ENCODE peak calls at places on chromosomes 3 and 15, in six cellular contexts. One of them, this sample, is unnamed.

GRCh38 chr3:153232737-153233330 is 70.8 kb downstream of the RAP2B start:
- DNase-seq in ACHN: no peak
- DNase-seq in lower lobe of right lung: no peak
- DNase-seq in NCI-H1092: no peak
- DNase-seq in pulmonary artery endothelial cell: no peak
- DNase-seq in nephron progenitor cell: no peak
- DNase-seq in this sample: no peak

GRCh38 chr15:55389276-55389631 is 18.9 kb downstream of the CCPG1 start:
- DNase-seq in ACHN: peak
- DNase-seq in lower lobe of right lung: no peak
- DNase-seq in NCI-H1092: no peak
- DNase-seq in pulmonary artery endothelial cell: no peak
- DNase-seq in nephron progenitor cell: no peak
- DNase-seq in this sample: no peak

GRCh38 chr3:64445318-64446300 is 220.3 kb upstream of the PRICKLE2 start:
- DNase-seq in ACHN: peak
- DNase-seq in lower lobe of right lung: peak
- DNase-seq in NCI-H1092: no peak
- DNase-seq in pulmonary artery endothelial cell: no peak
- DNase-seq in nephron progenitor cell: peak
- DNase-seq in this sample: peak

GRCh38 chr3:156513619-156514018 is 41.3 kb downstream of the SSR3 start:
- DNase-seq in ACHN: no peak
- DNase-seq in lower lobe of right lung: no peak
- DNase-seq in NCI-H1092: no peak
- DNase-seq in pulmonary artery endothelial cell: no peak
- DNase-seq in nephron progenitor cell: no peak
- DNase-seq in this sample: no peak

GRCh38 chr3:46675843-46676567 is 17.5 kb downstream of the ALS2CL start:
- DNase-seq in ACHN: peak
- DNase-seq in lower lobe of right lung: peak
- DNase-seq in NCI-H1092: no peak
- DNase-seq in pulmonary artery endothelial cell: no peak
- DNase-seq in nephron progenitor cell: peak
- DNase-seq in this sample: no peak

GRCh38 chr3:9349321-9350117 is 13.3 kb upstream of the THUMPD3 start:
- DNase-seq in ACHN: peak
- DNase-seq in lower lobe of right lung: no peak
- DNase-seq in NCI-H1092: no peak
- DNase-seq in pulmonary artery endothelial cell: no peak
- DNase-seq in nephron progenitor cell: no peak
- DNase-seq in this sample: no peak

GRCh38 chr15:80844011-80844732 is 65.0 kb downstream of the CEMIP start:
- DNase-seq in ACHN: peak
- DNase-seq in lower lobe of right lung: no peak
- DNase-seq in NCI-H1092: no peak
- DNase-seq in pulmonary artery endothelial cell: no peak
- DNase-seq in nephron progenitor cell: no peak
- DNase-seq in this sample: no peak

GRCh38 chr3:11132861-11133260 is 21.4 kb upstream of the HRH1 start:
- DNase-seq in ACHN: no peak
- DNase-seq in lower lobe of right lung: no peak
- DNase-seq in NCI-H1092: no peak
- DNase-seq in pulmonary artery endothelial cell: no peak
- DNase-seq in nephron progenitor cell: no peak
- DNase-seq in this sample: no peak

GRCh38 chr3:97821810-97822775 is at the start of gene CRYBG3:
- DNase-seq in ACHN: peak
- DNase-seq in lower lobe of right lung: peak
- DNase-seq in NCI-H1092: peak
- DNase-seq in pulmonary artery endothelial cell: peak
- DNase-seq in nephron progenitor cell: peak
- DNase-seq in this sample: peak

GRCh38 chr15:49875392-49875791 is 243.6 kb downstream of the ATP8B4 start:
- DNase-seq in ACHN: no peak
- DNase-seq in lower lobe of right lung: no peak
- DNase-seq in NCI-H1092: no peak
- DNase-seq in pulmonary artery endothelial cell: no peak
- DNase-seq in nephron progenitor cell: no peak
- DNase-seq in this sample: no peak

GRCh38 chr3:133943639-133944131 is 48.0 kb upstream of the RAB6B start:
- DNase-seq in ACHN: peak
- DNase-seq in lower lobe of right lung: no peak
- DNase-seq in NCI-H1092: no peak
- DNase-seq in pulmonary artery endothelial cell: peak
- DNase-seq in nephron progenitor cell: no peak
- DNase-seq in this sample: no peak

GRCh38 chr3:172685331-172686214 is 25.3 kb downstream of the NCEH1 start:
- DNase-seq in ACHN: no peak
- DNase-seq in lower lobe of right lung: no peak
- DNase-seq in NCI-H1092: no peak
- DNase-seq in pulmonary artery endothelial cell: no peak
- DNase-seq in nephron progenitor cell: no peak
- DNase-seq in this sample: no peak

GRCh38 chr3:123154346-123154985 is 47.3 kb upstream of the SEC22A start:
- DNase-seq in ACHN: no peak
- DNase-seq in lower lobe of right lung: no peak
- DNase-seq in NCI-H1092: no peak
- DNase-seq in pulmonary artery endothelial cell: no peak
- DNase-seq in nephron progenitor cell: no peak
- DNase-seq in this sample: no peak

GRCh38 chr15:73922186-73923151 is 3.8 kb upstream of the LOXL1 start:
- DNase-seq in ACHN: no peak
- DNase-seq in lower lobe of right lung: peak
- DNase-seq in NCI-H1092: peak
- DNase-seq in pulmonary artery endothelial cell: no peak
- DNase-seq in nephron progenitor cell: peak
- DNase-seq in this sample: no peak

GRCh38 chr3:178856804-178857203 is 214.8 kb downstream of the ZMAT3 start:
- DNase-seq in ACHN: no peak
- DNase-seq in lower lobe of right lung: no peak
- DNase-seq in NCI-H1092: no peak
- DNase-seq in pulmonary artery endothelial cell: no peak
- DNase-seq in nephron progenitor cell: no peak
- DNase-seq in this sample: no peak

GRCh38 chr3:38648659-38649499 is 608 bp downstream of the SCN5A start:
- DNase-seq in ACHN: no peak
- DNase-seq in lower lobe of right lung: no peak
- DNase-seq in NCI-H1092: no peak
- DNase-seq in pulmonary artery endothelial cell: no peak
- DNase-seq in nephron progenitor cell: no peak
- DNase-seq in this sample: no peak

GRCh38 chr3:94413721-94414106 is 350.9 kb downstream of the NSUN3 start:
- DNase-seq in ACHN: no peak
- DNase-seq in lower lobe of right lung: no peak
- DNase-seq in NCI-H1092: no peak
- DNase-seq in pulmonary artery endothelial cell: no peak
- DNase-seq in nephron progenitor cell: no peak
- DNase-seq in this sample: no peak

GRCh38 chr15:83219026-83219425 is 11.4 kb upstream of the HDGFL3 start:
- DNase-seq in ACHN: no peak
- DNase-seq in lower lobe of right lung: no peak
- DNase-seq in NCI-H1092: no peak
- DNase-seq in pulmonary artery endothelial cell: no peak
- DNase-seq in nephron progenitor cell: no peak
- DNase-seq in this sample: no peak

GRCh38 chr3:54488297-54488696 is 365.9 kb downstream of the CACNA2D3 start:
- DNase-seq in ACHN: no peak
- DNase-seq in lower lobe of right lung: no peak
- DNase-seq in NCI-H1092: no peak
- DNase-seq in pulmonary artery endothelial cell: no peak
- DNase-seq in nephron progenitor cell: no peak
- DNase-seq in this sample: no peak

GRCh38 chr3:133328373-133328772 is 71.5 kb upstream of the BFSP2 start:
- DNase-seq in ACHN: no peak
- DNase-seq in lower lobe of right lung: no peak
- DNase-seq in NCI-H1092: no peak
- DNase-seq in pulmonary artery endothelial cell: no peak
- DNase-seq in nephron progenitor cell: no peak
- DNase-seq in this sample: no peak

GRCh38 chr3:58609990-58610389 is 32.8 kb upstream of the FAM107A start:
- DNase-seq in ACHN: peak
- DNase-seq in lower lobe of right lung: no peak
- DNase-seq in NCI-H1092: no peak
- DNase-seq in pulmonary artery endothelial cell: no peak
- DNase-seq in nephron progenitor cell: no peak
- DNase-seq in this sample: no peak

GRCh38 chr15:64197425-64197824 is 34.6 kb upstream of the PPIB start:
- DNase-seq in ACHN: no peak
- DNase-seq in lower lobe of right lung: no peak
- DNase-seq in NCI-H1092: no peak
- DNase-seq in pulmonary artery endothelial cell: no peak
- DNase-seq in nephron progenitor cell: no peak
- DNase-seq in this sample: no peak

GRCh38 chr3:88632226-88632625 is 475.2 kb upstream of the EPHA3 start:
- DNase-seq in ACHN: no peak
- DNase-seq in lower lobe of right lung: no peak
- DNase-seq in NCI-H1092: no peak
- DNase-seq in pulmonary artery endothelial cell: no peak
- DNase-seq in nephron progenitor cell: no peak
- DNase-seq in this sample: no peak

GRCh38 chr3:142029052-142029642 is 120.2 kb downstream of the TFDP2 start:
- DNase-seq in ACHN: no peak
- DNase-seq in lower lobe of right lung: no peak
- DNase-seq in NCI-H1092: no peak
- DNase-seq in pulmonary artery endothelial cell: no peak
- DNase-seq in nephron progenitor cell: no peak
- DNase-seq in this sample: no peak

GRCh38 chr3:12462159-12462962 is 21.9 kb upstream of the TSEN2 start:
- DNase-seq in ACHN: no peak
- DNase-seq in lower lobe of right lung: peak
- DNase-seq in NCI-H1092: no peak
- DNase-seq in pulmonary artery endothelial cell: no peak
- DNase-seq in nephron progenitor cell: no peak
- DNase-seq in this sample: no peak

GRCh38 chr3:113712129-113712528 is 15.7 kb upstream of the USF3 start:
- DNase-seq in ACHN: no peak
- DNase-seq in lower lobe of right lung: no peak
- DNase-seq in NCI-H1092: no peak
- DNase-seq in pulmonary artery endothelial cell: no peak
- DNase-seq in nephron progenitor cell: no peak
- DNase-seq in this sample: no peak

GRCh38 chr3:177300039-177300833 is 103.0 kb upstream of the TBL1XR1 start:
- DNase-seq in ACHN: peak
- DNase-seq in lower lobe of right lung: no peak
- DNase-seq in NCI-H1092: peak
- DNase-seq in pulmonary artery endothelial cell: no peak
- DNase-seq in nephron progenitor cell: peak
- DNase-seq in this sample: peak

GRCh38 chr3:132622148-132622547 is 25.1 kb downstream of the ACKR4 start:
- DNase-seq in ACHN: no peak
- DNase-seq in lower lobe of right lung: no peak
- DNase-seq in NCI-H1092: no peak
- DNase-seq in pulmonary artery endothelial cell: peak
- DNase-seq in nephron progenitor cell: no peak
- DNase-seq in this sample: no peak

GRCh38 chr3:183224581-183224980 is 28.5 kb upstream of the B3GNT5 start:
- DNase-seq in ACHN: no peak
- DNase-seq in lower lobe of right lung: no peak
- DNase-seq in NCI-H1092: no peak
- DNase-seq in pulmonary artery endothelial cell: no peak
- DNase-seq in nephron progenitor cell: no peak
- DNase-seq in this sample: no peak

GRCh38 chr3:72510247-72510646 is 338.0 kb downstream of the SHQ1 start:
- DNase-seq in ACHN: no peak
- DNase-seq in lower lobe of right lung: no peak
- DNase-seq in NCI-H1092: no peak
- DNase-seq in pulmonary artery endothelial cell: no peak
- DNase-seq in nephron progenitor cell: no peak
- DNase-seq in this sample: no peak

GRCh38 chr3:172153335-172153861 is 114.0 kb downstream of the FNDC3B start:
- DNase-seq in ACHN: peak
- DNase-seq in lower lobe of right lung: peak
- DNase-seq in NCI-H1092: no peak
- DNase-seq in pulmonary artery endothelial cell: peak
- DNase-seq in nephron progenitor cell: peak
- DNase-seq in this sample: no peak

GRCh38 chr15:98809273-98809672 is 160.9 kb downstream of the IGF1R start:
- DNase-seq in ACHN: no peak
- DNase-seq in lower lobe of right lung: no peak
- DNase-seq in NCI-H1092: no peak
- DNase-seq in pulmonary artery endothelial cell: no peak
- DNase-seq in nephron progenitor cell: no peak
- DNase-seq in this sample: no peak

GRCh38 chr3:64648927-64649906 is 38.6 kb downstream of the ADAMTS9 start:
- DNase-seq in ACHN: no peak
- DNase-seq in lower lobe of right lung: no peak
- DNase-seq in NCI-H1092: no peak
- DNase-seq in pulmonary artery endothelial cell: no peak
- DNase-seq in nephron progenitor cell: no peak
- DNase-seq in this sample: no peak

GRCh38 chr3:184003187-184003967 is 14.3 kb downstream of the ABCC5 start:
- DNase-seq in ACHN: peak
- DNase-seq in lower lobe of right lung: no peak
- DNase-seq in NCI-H1092: no peak
- DNase-seq in pulmonary artery endothelial cell: no peak
- DNase-seq in nephron progenitor cell: no peak
- DNase-seq in this sample: no peak

GRCh38 chr3:194283218-194284006 is 67.7 kb downstream of the CPN2 start:
- DNase-seq in ACHN: no peak
- DNase-seq in lower lobe of right lung: peak
- DNase-seq in NCI-H1092: no peak
- DNase-seq in pulmonary artery endothelial cell: no peak
- DNase-seq in nephron progenitor cell: no peak
- DNase-seq in this sample: no peak

GRCh38 chr15:52020253-52021085 is 1.4 kb downstream of the MAPK6 start:
- DNase-seq in ACHN: peak
- DNase-seq in lower lobe of right lung: no peak
- DNase-seq in NCI-H1092: no peak
- DNase-seq in pulmonary artery endothelial cell: no peak
- DNase-seq in nephron progenitor cell: no peak
- DNase-seq in this sample: no peak

GRCh38 chr3:141939759-141940158 is 63.3 kb downstream of the ATP1B3 start:
- DNase-seq in ACHN: no peak
- DNase-seq in lower lobe of right lung: no peak
- DNase-seq in NCI-H1092: no peak
- DNase-seq in pulmonary artery endothelial cell: no peak
- DNase-seq in nephron progenitor cell: no peak
- DNase-seq in this sample: no peak

GRCh38 chr3:52237659-52238172 is 1.2 kb downstream of the TWF2 start:
- DNase-seq in ACHN: peak
- DNase-seq in lower lobe of right lung: peak
- DNase-seq in NCI-H1092: no peak
- DNase-seq in pulmonary artery endothelial cell: no peak
- DNase-seq in nephron progenitor cell: no peak
- DNase-seq in this sample: no peak

GRCh38 chr3:132660745-132661067 is 577 bp downstream of the UBA5 start:
- DNase-seq in ACHN: peak
- DNase-seq in lower lobe of right lung: no peak
- DNase-seq in NCI-H1092: no peak
- DNase-seq in pulmonary artery endothelial cell: no peak
- DNase-seq in nephron progenitor cell: no peak
- DNase-seq in this sample: no peak